ENCODE peak calls at places on chromosomes 16 and 17, in eight cellular contexts. A, I, Y, E, P, V, M and Q are unnamed samples.

GRCh38 chr16:4803479-4804243 is 1.2 kb upstream of the ROGDI start:
- DNase-seq in A (no peak), I (peak; percentile 43), Y (no peak), E (no peak), P (no peak), V (peak; percentile 9), M (no peak), Q (peak; percentile 17)

GRCh38 chr16:9647981-9648701 is 534.1 kb downstream of the GRIN2A start:
- DNase-seq in A (no peak), I (peak; percentile 31), Y (no peak), E (no peak), P (no peak), V (peak; percentile 50), M (no peak), Q (peak; percentile 57)

GRCh38 chr17:16352838-16353701 is at the start of gene CENPV:
- DNase-seq in A (no peak), I (peak; percentile 75), Y (no peak), E (peak; percentile 28), P (peak; percentile 27), V (peak; percentile 70), M (no peak), Q (peak; percentile 88)

GRCh38 chr17:19760781-19761180 is 12.7 kb upstream of the ALDH3A1 start:
- DNase-seq in A (no peak), I (no peak), Y (no peak), E (no peak), P (no peak), V (no peak), M (no peak), Q (no peak)

GRCh38 chr17:79748296-79749099 is 17.8 kb downstream of the ENPP7 start:
- DNase-seq in A (no peak), I (no peak), Y (no peak), E (no peak), P (no peak), V (no peak), M (no peak), Q (no peak)

GRCh38 chr17:64073771-64074703 is 53.6 kb upstream of the ICAM2 start:
- DNase-seq in A (no peak), I (peak; percentile 75), Y (no peak), E (no peak), P (no peak), V (peak; percentile 1), M (no peak), Q (no peak)

GRCh38 chr16:945271-946047 is 25.3 kb downstream of the LMF1 start:
- DNase-seq in A (no peak), I (no peak), Y (no peak), E (no peak), P (no peak), V (no peak), M (no peak), Q (peak; percentile 23)

GRCh38 chr16:10827691-10828341 is 9.2 kb upstream of the TVP23A start:
- DNase-seq in A (peak; percentile 34), I (no peak), Y (no peak), E (no peak), P (peak; percentile 83), V (peak; percentile 95), M (peak; percentile 56), Q (peak; percentile 97)

GRCh38 chr16:10368984-10369551 is 16.8 kb upstream of the ATF7IP2 start:
- DNase-seq in A (no peak), I (peak; percentile 14), Y (no peak), E (no peak), P (no peak), V (no peak), M (no peak), Q (peak; percentile 36)

GRCh38 chr16:3836641-3837040 is 43.9 kb downstream of the CREBBP start:
- DNase-seq in A (no peak), I (no peak), Y (no peak), E (no peak), P (no peak), V (no peak), M (no peak), Q (no peak)

GRCh38 chr16:67555795-67556212 is 6.5 kb upstream of the CTCF start:
- DNase-seq in A (no peak), I (peak; percentile 82), Y (no peak), E (no peak), P (peak; percentile 83), V (peak; percentile 74), M (no peak), Q (no peak)

GRCh38 chr16:11835309-11835708 is 16.0 kb downstream of the RSL1D1 start:
- DNase-seq in A (no peak), I (no peak), Y (no peak), E (no peak), P (no peak), V (no peak), M (no peak), Q (no peak)

GRCh38 chr17:51434434-51435170 is 174.3 kb downstream of the UTP18 start:
- DNase-seq in A (no peak), I (peak; percentile 30), Y (no peak), E (no peak), P (peak; percentile 65), V (no peak), M (no peak), Q (no peak)

GRCh38 chr16:72962347-72962746 is 85.6 kb downstream of the ZFHX3 start:
- DNase-seq in A (no peak), I (no peak), Y (no peak), E (no peak), P (no peak), V (no peak), M (no peak), Q (no peak)

GRCh38 chr16:4679156-4679853 is 14.1 kb upstream of the NUDT16L1 start:
- DNase-seq in A (no peak), I (no peak), Y (no peak), E (no peak), P (no peak), V (no peak), M (no peak), Q (no peak)

GRCh38 chr16:11315499-11315898 is 29.8 kb upstream of the RMI2 start:
- DNase-seq in A (no peak), I (no peak), Y (no peak), E (no peak), P (peak; percentile 88), V (peak; percentile 9), M (no peak), Q (peak; percentile 93)

GRCh38 chr17:75110307-75110937 is 653 bp downstream of the ARMC7 start:
- DNase-seq in A (no peak), I (no peak), Y (no peak), E (no peak), P (no peak), V (peak; percentile 62), M (no peak), Q (no peak)

GRCh38 chr17:74011963-74012362 is 191.5 kb upstream of the RPL38 start:
- DNase-seq in A (no peak), I (no peak), Y (no peak), E (no peak), P (no peak), V (no peak), M (no peak), Q (no peak)

GRCh38 chr16:8919089-8919933 is 37.2 kb downstream of the LITAFD start:
- DNase-seq in A (no peak), I (no peak), Y (no peak), E (no peak), P (no peak), V (no peak), M (no peak), Q (no peak)

GRCh38 chr16:72202014-72202413 is 30.1 kb upstream of the PMFBP1 start:
- DNase-seq in A (no peak), I (no peak), Y (no peak), E (no peak), P (peak; percentile 56), V (peak; percentile 34), M (no peak), Q (no peak)

GRCh38 chr16:57732011-57732410 is 3.6 kb upstream of the KATNB1 start:
- DNase-seq in A (no peak), I (peak; percentile 39), Y (no peak), E (no peak), P (no peak), V (peak; percentile 84), M (no peak), Q (no peak)

GRCh38 chr17:47265983-47266541 is 12.4 kb downstream of the ITGB3 start:
- DNase-seq in A (no peak), I (peak; percentile 42), Y (no peak), E (no peak), P (peak; percentile 91), V (peak; percentile 80), M (no peak), Q (peak; percentile 88)

GRCh38 chr17:31398381-31399275 is 7.2 kb downstream of the RAB11FIP4 start:
- DNase-seq in A (no peak), I (no peak), Y (no peak), E (no peak), P (no peak), V (no peak), M (no peak), Q (no peak)

GRCh38 chr17:30222741-30223175 is 12.7 kb downstream of the SLC6A4 start:
- DNase-seq in A (no peak), I (no peak), Y (no peak), E (no peak), P (no peak), V (no peak), M (no peak), Q (no peak)